ENCODE peak calls at places on chromosomes 7 and 10, in nine cellular contexts. K is Right ventricle myocardium superior; A is substantia nigra; B is amniotic stem cell; U is naive thymus-derived CD4-positive, alpha-beta T cell; V is HuH-7.5; D is neural crest cell; N is sciatic nerve; I is G401. J is an unnamed sample.

GRCh38 chr7:45909576-45909975 is 11.5 kb downstream of the IGFBP3 start:
- DNase-seq in I (no peak), V (no peak), A (no peak), N (no peak), D (no peak), B (no peak), K (no peak), U (no peak), J (no peak)

GRCh38 chr7:157752832-157753291 is 416.1 kb downstream of the DNAJB6 start:
- DNase-seq in B (no peak), D (no peak), I (peak), U (no peak), V (no peak), N (peak), K (peak), A (no peak), J (no peak)

GRCh38 chr10:48390933-48391845 is 84.7 kb downstream of the MAPK8 start:
- DNase-seq in U (no peak), N (no peak), B (no peak), V (no peak), K (no peak), D (no peak), A (no peak), I (no peak), J (no peak)

GRCh38 chr10:29703276-29703675 is 68.5 kb upstream of the SVIL start:
- DNase-seq in K (no peak), U (no peak), B (no peak), I (no peak), V (no peak), D (no peak), A (no peak), N (no peak), J (peak)

GRCh38 chr10:299969-300368 is 164.7 kb downstream of the ZMYND11 start:
- DNase-seq in N (no peak), K (no peak), D (no peak), V (no peak), B (no peak), A (no peak), U (no peak), I (no peak), J (no peak)

GRCh38 chr10:65430979-65431378 is 1494.9 kb upstream of the LRRTM3 start:
- DNase-seq in D (no peak), N (no peak), U (no peak), V (no peak), B (no peak), K (no peak), I (no peak), A (no peak), J (no peak)

GRCh38 chr10:5944389-5945202 is 32.7 kb downstream of the IL15RA start:
- DNase-seq in A (no peak), U (no peak), K (peak), I (peak), N (peak), D (no peak), V (no peak), B (peak), J (peak)

GRCh38 chr10:45076847-45077246 is 76.1 kb downstream of the ZNF22 start:
- DNase-seq in V (no peak), N (no peak), U (no peak), A (no peak), D (no peak), B (no peak), K (no peak), I (no peak), J (no peak)

GRCh38 chr7:27175005-27175625 is 995 bp upstream of the HOXA10 start:
- DNase-seq in B (no peak), N (peak), V (no peak), D (no peak), U (no peak), A (no peak), I (peak), K (no peak), J (peak)

GRCh38 chr7:5349005-5349380 is 66.2 kb downstream of the SLC29A4 start:
- DNase-seq in N (no peak), K (no peak), B (no peak), V (no peak), A (no peak), D (no peak), U (no peak), I (no peak), J (no peak)

GRCh38 chr10:79061441-79062315 is 7.1 kb upstream of the ZMIZ1 start:
- DNase-seq in I (no peak), D (no peak), V (no peak), N (peak), A (no peak), B (no peak), K (no peak), U (no peak), J (peak)

GRCh38 chr7:44282601-44283171 is 42.7 kb downstream of the CAMK2B start:
- DNase-seq in B (no peak), D (no peak), V (no peak), A (no peak), N (peak), I (no peak), U (no peak), K (peak), J (peak)

GRCh38 chr10:132542819-132543218 is 5.2 kb downstream of the INPP5A start:
- DNase-seq in U (no peak), N (no peak), B (no peak), D (no peak), A (no peak), V (no peak), K (no peak), I (no peak), J (no peak)

GRCh38 chr7:115980175-115980574 is 50.4 kb downstream of the TFEC start:
- DNase-seq in K (no peak), N (no peak), D (no peak), V (no peak), U (no peak), A (no peak), I (no peak), B (no peak), J (no peak)

GRCh38 chr7:780516-780915 is 51.8 kb upstream of the SUN1 start:
- DNase-seq in U (no peak), V (no peak), D (no peak), N (no peak), I (no peak), B (no peak), A (no peak), K (peak), J (no peak)

GRCh38 chr10:43427166-43427825 is 9.6 kb upstream of the ZNF487 start:
- DNase-seq in A (no peak), U (peak), D (no peak), N (no peak), I (no peak), K (no peak), B (no peak), V (no peak), J (no peak)

GRCh38 chr7:156121434-156121833 is 309.2 kb upstream of the SHH start:
- DNase-seq in U (no peak), N (no peak), V (no peak), A (no peak), B (no peak), K (no peak), D (no peak), I (no peak), J (no peak)

GRCh38 chr7:105067691-105068090 is 53.7 kb downstream of the KMT2E start:
- DNase-seq in N (no peak), K (no peak), U (no peak), A (no peak), I (no peak), V (no peak), D (no peak), B (no peak), J (no peak)

GRCh38 chr10:124324856-124325657 is 93.7 kb downstream of the OAT start:
- DNase-seq in A (no peak), K (no peak), V (no peak), D (no peak), I (no peak), B (no peak), N (no peak), U (no peak), J (no peak)

GRCh38 chr7:65307651-65308299 is 65.9 kb upstream of the ZNF92 start:
- DNase-seq in N (peak), K (no peak), A (peak), V (peak), B (peak), U (peak), D (peak), I (peak), J (peak)

GRCh38 chr10:116737582-116738358 is 4.6 kb downstream of the HSPA12A start:
- DNase-seq in U (no peak), N (no peak), A (no peak), D (no peak), V (no peak), K (no peak), B (no peak), I (peak), J (peak)

GRCh38 chr10:59563506-59563905 is 146.1 kb downstream of the SLC16A9 start:
- DNase-seq in U (no peak), A (no peak), V (no peak), B (no peak), K (no peak), N (no peak), D (no peak), I (no peak), J (no peak)

GRCh38 chr10:69048103-69048502 is 39.8 kb upstream of the SRGN start:
- DNase-seq in U (no peak), B (no peak), A (no peak), D (no peak), K (peak), V (no peak), I (no peak), N (no peak), J (no peak)

GRCh38 chr10:124065382-124066155 is 27.8 kb downstream of the CHST15 start:
- DNase-seq in U (no peak), A (no peak), D (no peak), K (no peak), I (no peak), N (no peak), B (no peak), V (no peak), J (peak)

GRCh38 chr10:18368681-18369080 is 228.5 kb downstream of the CACNB2 start:
- DNase-seq in A (no peak), U (no peak), K (no peak), N (no peak), D (no peak), I (no peak), B (no peak), V (no peak), J (no peak)

GRCh38 chr7:29400435-29400834 is 163.2 kb upstream of the PRR15 start:
- DNase-seq in A (no peak), U (no peak), I (peak), B (no peak), N (no peak), D (no peak), K (no peak), V (no peak), J (no peak)

GRCh38 chr10:115129752-115130151 is 36.6 kb downstream of the ATRNL1 start:
- DNase-seq in V (no peak), K (no peak), B (no peak), I (peak), A (no peak), N (no peak), U (no peak), D (no peak), J (no peak)

GRCh38 chr7:43077285-43077684 is 35.2 kb upstream of the HECW1 start:
- DNase-seq in B (no peak), U (no peak), D (no peak), V (no peak), A (no peak), N (no peak), K (no peak), I (no peak), J (no peak)

GRCh38 chr10:45427956-45428338 is 53.9 kb downstream of the ALOX5 start:
- DNase-seq in A (no peak), K (no peak), D (no peak), N (peak), B (no peak), U (no peak), V (no peak), I (no peak), J (no peak)

GRCh38 chr10:71964669-71965515 is 697 bp downstream of the CHST3 start:
- DNase-seq in U (peak), D (no peak), K (peak), A (no peak), B (peak), V (no peak), N (peak), I (no peak), J (peak)

GRCh38 chr10:99344715-99345114 is 15.6 kb downstream of the CNNM1 start:
- DNase-seq in I (no peak), A (no peak), N (no peak), V (no peak), D (no peak), K (no peak), U (no peak), B (no peak), J (no peak)

GRCh38 chr7:45599851-45600706 is 25.9 kb downstream of the ADCY1 start:
- DNase-seq in N (peak), I (no peak), U (no peak), K (no peak), B (no peak), A (no peak), D (peak), V (no peak), J (peak)

GRCh38 chr10:86373828-86374227 is 7.2 kb upstream of the GRID1 start:
- DNase-seq in V (no peak), A (no peak), U (no peak), I (no peak), K (no peak), N (no peak), D (no peak), B (no peak), J (peak)

GRCh38 chr7:116524609-116525297 is at the start of gene CAV1:
- DNase-seq in U (peak), K (peak), B (peak), D (peak), I (no peak), N (peak), V (peak), A (no peak), J (peak)

GRCh38 chr10:84511106-84511505 is 182.7 kb downstream of the CCSER2 start:
- DNase-seq in N (no peak), A (no peak), U (no peak), D (no peak), K (no peak), V (no peak), B (no peak), I (no peak), J (no peak)

J was measured in ovary.